ENCODE peak calls at places on chromosomes 3 and 15, in four cellular contexts. X is IMR-90, B is thoracic aorta, Q is neural crest cell. M is an unnamed sample.

GRCh38 chr3:30855390-30855789 is 39.1 kb downstream of the GADL1 start:
- DNase-seq in X (no peak), B (no peak), Q (no peak), M (no peak)

GRCh38 chr3:123344175-123344908 is 104.5 kb downstream of the ADCY5 start:
- DNase-seq in X (peak; percentile 74), B (no peak), Q (no peak), M (no peak)

GRCh38 chr3:180855956-180856355 is 56.5 kb upstream of the FXR1 start:
- DNase-seq in X (no peak), B (no peak), Q (no peak), M (no peak)

GRCh38 chr15:82530606-82531379 is 9.5 kb downstream of the RPS17 start:
- DNase-seq in X (peak; percentile 56), B (no peak), Q (peak; percentile 78), M (peak; percentile 69)

GRCh38 chr3:172268425-172268824 is 179.8 kb downstream of the GHSR start:
- DNase-seq in X (no peak), B (no peak), Q (no peak), M (no peak)

GRCh38 chr15:67116742-67117141 is 51.3 kb downstream of the SMAD3 start:
- DNase-seq in X (peak; percentile 73), B (no peak), Q (no peak), M (no peak)

GRCh38 chr3:44924102-44925084 is 50.0 kb downstream of the TGM4 start:
- DNase-seq in X (peak; percentile 56), B (no peak), Q (no peak), M (no peak)

GRCh38 chr3:12468757-12469156 is 15.5 kb upstream of the TSEN2 start:
- DNase-seq in X (no peak), B (no peak), Q (no peak), M (no peak)

GRCh38 chr15:58525926-58526538 is 94.2 kb downstream of the LIPC start:
- DNase-seq in X (no peak), B (no peak), Q (no peak), M (no peak)

GRCh38 chr15:88918738-88919137 is 5.6 kb upstream of the MFGE8 start:
- DNase-seq in X (peak; percentile 99), B (peak; percentile 75), Q (no peak), M (no peak)

GRCh38 chr3:39291903-39292329 is 12.1 kb upstream of the CX3CR1 start:
- DNase-seq in X (peak; percentile 30), B (no peak), Q (peak; percentile 83), M (peak; percentile 75)

GRCh38 chr3:30353711-30354467 is 252.5 kb upstream of the TGFBR2 start:
- DNase-seq in X (no peak), B (no peak), Q (no peak), M (no peak)

GRCh38 chr3:185820973-185821758 is 3.7 kb downstream of the IGF2BP2 start:
- DNase-seq in X (peak; percentile 95), B (no peak), Q (no peak), M (no peak)

GRCh38 chr3:47096955-47097354 is 67.0 kb downstream of the SETD2 start:
- DNase-seq in X (peak; percentile 77), B (no peak), Q (no peak), M (no peak)

GRCh38 chr15:63037996-63038720 is 4.4 kb upstream of the TPM1 start:
- DNase-seq in X (no peak), B (no peak), Q (no peak), M (no peak)

GRCh38 chr3:107727102-107727501 is 204.3 kb downstream of the BBX start:
- DNase-seq in X (no peak), B (no peak), Q (no peak), M (no peak)

GRCh38 chr3:10998542-10998941 is 6.0 kb downstream of the SLC6A1 start:
- DNase-seq in X (no peak), B (no peak), Q (no peak), M (no peak)

GRCh38 chr15:33994005-33994615 is 25.8 kb downstream of the CHRM5 start:
- DNase-seq in X (peak; percentile 51), B (no peak), Q (peak; percentile 18), M (no peak)

GRCh38 chr15:48823706-48824105 is 12.8 kb upstream of the CEP152 start:
- DNase-seq in X (no peak), B (no peak), Q (no peak), M (no peak)

GRCh38 chr15:100596792-100597191 is 5.2 kb downstream of the LINS1 start:
- DNase-seq in X (no peak), B (peak; percentile 2), Q (no peak), M (no peak)

GRCh38 chr15:31069360-31070000 is 32.0 kb downstream of the TRPM1 start:
- DNase-seq in X (peak; percentile 70), B (no peak), Q (no peak), M (no peak)

GRCh38 chr3:58874248-58874741 is 175.5 kb downstream of the CFAP20DC start:
- DNase-seq in X (peak; percentile 28), B (no peak), Q (no peak), M (no peak)

GRCh38 chr3:3110749-3111361 is 681 bp upstream of the IL5RA start:
- DNase-seq in X (no peak), B (no peak), Q (no peak), M (no peak)

GRCh38 chr15:78264304-78265136 is at the start of gene DNAJA4:
- DNase-seq in X (no peak), B (no peak), Q (no peak), M (peak; percentile 64)

GRCh38 chr15:61079529-61079928 is 149.6 kb downstream of the RORA start:
- DNase-seq in X (no peak), B (no peak), Q (no peak), M (no peak)

GRCh38 chr3:158742861-158743260 is 10.6 kb upstream of the RARRES1 start:
- DNase-seq in X (peak; percentile 61), B (no peak), Q (no peak), M (no peak)

GRCh38 chr15:44023176-44023575 is 171.9 kb downstream of the FRMD5 start:
- DNase-seq in X (peak; percentile 21), B (no peak), Q (no peak), M (no peak)
- TF ChIP-seq CTCF in X (no peak), B (no peak), Q (no peak), M (no peak)

DNA sequence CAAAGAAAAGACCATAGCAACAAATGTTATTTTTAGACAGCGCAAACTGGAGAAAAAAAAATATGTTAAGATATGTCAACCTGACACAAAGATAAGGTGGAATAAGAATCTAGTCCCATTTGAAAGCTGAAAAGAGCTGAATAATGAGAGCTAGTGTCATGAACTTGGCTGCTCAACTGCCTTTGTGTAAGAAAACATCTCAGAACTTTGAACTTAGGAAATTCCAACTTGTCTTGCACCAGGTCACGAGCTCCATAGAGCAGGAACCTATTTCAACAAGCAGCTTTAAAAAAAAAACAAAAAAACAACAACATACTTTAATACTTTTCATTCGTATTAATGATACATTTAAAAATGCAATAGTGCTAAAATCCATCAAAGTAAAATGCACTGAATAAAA is 79.5 kb downstream of the ZNF280D start:
- DNase-seq in X (no peak), B (no peak), Q (no peak), M (no peak)
- TF ChIP-seq CTCF in X (no peak), B (no peak), Q (no peak), M (no peak)

DNA sequence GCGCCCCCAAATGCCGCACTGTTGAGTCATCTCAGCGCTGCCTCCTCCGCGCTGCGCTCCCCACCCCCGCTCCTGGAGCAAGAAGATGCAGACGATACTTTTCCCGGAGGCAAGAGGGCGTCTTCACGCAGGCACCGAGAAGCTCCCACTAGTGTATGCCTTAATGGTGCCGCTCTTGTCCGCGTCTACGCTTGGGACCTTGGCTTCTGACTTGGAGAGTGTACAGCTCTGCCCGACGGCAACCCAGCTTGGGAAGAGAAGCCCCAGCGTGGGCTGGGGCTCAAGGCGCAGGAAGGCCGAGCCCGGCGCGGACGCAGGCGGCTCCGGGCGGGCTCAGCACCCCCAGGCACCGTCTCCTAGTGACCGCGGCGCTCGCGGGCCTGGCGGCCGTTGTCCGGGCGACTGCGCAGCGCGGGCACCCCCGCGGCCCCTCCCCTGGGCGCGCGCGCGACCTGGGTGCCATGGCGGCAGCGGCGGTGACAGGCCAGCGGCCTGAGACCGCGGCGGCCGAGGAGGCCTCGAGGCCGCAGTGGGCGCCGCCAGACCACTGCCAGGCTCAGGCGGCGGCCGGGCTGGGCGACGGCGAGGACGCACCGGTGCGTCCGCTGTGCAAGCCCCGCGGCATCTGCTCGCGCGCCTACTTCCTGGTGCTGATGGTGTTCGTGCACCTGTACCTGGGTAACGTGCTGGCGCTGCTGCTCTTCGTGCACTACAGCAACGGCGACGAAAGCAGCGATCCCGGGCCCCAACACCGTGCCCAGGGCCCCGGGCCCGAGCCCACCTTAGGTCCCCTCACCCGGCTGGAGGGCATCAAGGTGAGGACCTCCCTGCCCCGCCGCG is at the start of gene P4HTM:
- DNase-seq in X (peak; percentile 93), B (peak; percentile 59), Q (peak; percentile 63), M (peak; percentile 76)
- TF ChIP-seq CTCF in X (peak; percentile 49), B (peak; percentile 39), Q (peak; percentile 39), M (no peak)

GRCh38 chr3:42581400-42581708 is 413 bp downstream of the SEC22C start:
- DNase-seq in X (no peak), B (no peak), Q (no peak), M (no peak)

GRCh38 chr3:42578054-42578453 is 3.7 kb downstream of the SEC22C start:
- DNase-seq in X (no peak), B (no peak), Q (no peak), M (no peak)

GRCh38 chr3:42582474-42583070 is 805 bp upstream of the SEC22C start:
- DNase-seq in X (no peak), B (no peak), Q (no peak), M (no peak)

DNA sequence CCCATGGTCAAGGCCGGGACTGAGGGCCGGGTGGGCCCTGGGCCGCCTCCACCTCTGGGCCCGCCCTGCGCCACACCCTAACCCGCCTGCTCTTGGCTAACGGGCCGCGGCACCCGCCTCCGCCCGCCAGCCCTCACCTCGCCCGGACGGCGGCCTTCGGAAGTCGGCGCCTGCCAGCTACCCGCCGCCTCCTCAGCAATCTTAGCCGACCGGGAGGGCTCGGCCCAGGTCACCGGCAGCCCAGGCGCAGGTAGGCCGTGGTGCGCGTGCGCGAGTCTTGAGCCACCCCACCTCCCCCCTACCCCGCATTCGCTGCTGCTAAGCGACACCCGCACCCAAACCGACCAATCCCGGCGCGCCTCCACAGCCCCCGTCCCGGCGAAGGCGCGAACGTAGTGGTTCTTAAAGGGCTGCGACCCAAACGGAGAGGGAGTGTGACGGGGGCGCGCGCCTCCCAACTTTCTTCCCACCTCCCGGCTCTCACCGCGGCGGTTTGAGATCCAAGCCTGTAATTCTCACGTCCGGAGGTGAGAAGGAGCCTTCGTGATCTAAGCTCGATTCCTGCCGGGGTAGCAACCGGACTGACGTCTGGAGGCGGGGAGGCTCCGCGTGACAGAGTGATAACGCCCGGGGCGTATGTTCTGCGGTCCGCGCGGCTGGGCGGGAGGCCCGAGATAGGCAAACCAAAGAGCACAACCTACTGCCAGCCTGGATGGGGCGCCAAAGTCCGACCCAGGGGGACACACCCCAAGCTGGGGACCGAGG is at the start of gene SEC22C:
- DNase-seq in X (peak; percentile 84), B (peak; percentile 82), Q (peak; percentile 94), M (peak; percentile 96)
- TF ChIP-seq CTCF in X (peak; percentile 23), B (no peak), Q (no peak), M (no peak)

DNA sequence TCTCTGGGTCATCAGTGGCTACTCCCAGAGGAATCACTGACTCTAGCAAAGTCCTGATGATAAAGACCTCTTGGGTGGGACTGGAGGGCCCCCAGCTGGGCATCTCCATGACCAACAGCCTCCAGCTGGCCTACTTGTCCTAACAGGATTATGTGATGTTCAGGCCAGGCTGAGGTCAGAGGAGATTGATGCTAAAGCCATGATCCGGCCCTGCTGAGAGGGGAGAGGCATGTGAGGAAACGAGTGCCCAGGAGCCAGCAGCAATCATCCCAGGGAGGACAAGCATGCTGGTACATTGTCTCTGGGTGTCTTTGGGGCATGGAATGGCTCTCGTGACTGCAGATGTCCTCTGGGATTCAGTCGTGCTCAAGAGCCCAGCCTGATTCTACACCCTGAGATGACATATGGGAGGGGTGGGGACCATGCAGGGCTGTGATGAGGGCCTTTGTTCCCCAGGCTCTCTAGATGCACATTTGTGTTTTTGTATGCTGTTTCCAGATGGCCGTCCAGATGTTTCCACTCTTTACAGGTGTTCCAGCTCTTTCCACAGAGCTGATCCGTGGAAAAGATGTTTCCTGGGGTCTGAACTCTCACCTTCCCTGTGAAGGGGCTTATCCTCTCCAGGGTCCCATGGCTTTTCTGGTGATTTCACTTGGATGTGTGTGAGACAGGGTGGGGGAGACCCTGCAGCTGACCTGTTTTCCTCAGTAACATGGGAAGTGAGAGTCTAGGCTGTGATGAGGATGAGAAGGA is 20.2 kb downstream of the SLC24A1 start:
- DNase-seq in X (no peak), B (no peak), Q (no peak), M (no peak)
- TF ChIP-seq CTCF in X (no peak), B (no peak), Q (no peak), M (no peak)